ENCODE peak calls at places on chromosomes 1 and 21, in nine cellular contexts. C is spleen, O is fibroblast of lung, U is IMR-90, Z is A549, L is testis, R is H9, W is RWPE1, I is stomach. T is an unnamed sample.

GRCh38 chr1:180386740-180387367 is 115.5 kb downstream of the ACBD6 start:
- DNase-seq in C (no peak), O (no peak), U (peak; percentile 34), Z (no peak), L (no peak), R (no peak), W (no peak), I (no peak), T (no peak)

GRCh38 chr1:228084797-228085196 is 2.3 kb downstream of the ARF1 start:
- DNase-seq in C (peak; percentile 47), O (no peak), U (no peak), Z (no peak), L (no peak), R (no peak), W (no peak), I (no peak), T (no peak)

GRCh38 chr1:45493116-45493697 is 2.2 kb upstream of the TESK2 start:
- DNase-seq in C (peak; percentile 49), O (peak; percentile 69), U (peak; percentile 51), Z (no peak), L (peak; percentile 74), R (peak; percentile 38), W (peak; percentile 49), I (peak; percentile 56), T (no peak)

GRCh38 chr1:205991237-205991636 is 12.0 kb downstream of the RAB7B start:
- DNase-seq in C (no peak), O (peak; percentile 19), U (peak; percentile 72), Z (no peak), L (no peak), R (no peak), W (no peak), I (no peak), T (no peak)

GRCh38 chr1:89809556-89809955 is 11.3 kb upstream of the LRRC8D start:
- DNase-seq in C (no peak), O (no peak), U (peak; percentile 61), Z (no peak), L (no peak), R (no peak), W (no peak), I (no peak), T (no peak)

GRCh38 chr1:13469343-13469742 is 44.5 kb downstream of the LRRC38 start:
- DNase-seq in C (no peak), O (no peak), U (no peak), Z (peak; percentile 10), L (no peak), R (peak; percentile 34), W (peak; percentile 42), I (no peak), T (no peak)

GRCh38 chr21:45562965-45563364 is 20.7 kb upstream of the SLC19A1 start:
- DNase-seq in C (no peak), O (no peak), U (peak; percentile 25), Z (no peak), L (no peak), R (peak; percentile 9), W (no peak), I (no peak), T (no peak)

GRCh38 chr1:66197785-66198184 is 336.2 kb upstream of the SGIP1 start:
- DNase-seq in C (no peak), O (no peak), U (no peak), Z (no peak), L (no peak), R (no peak), W (no peak), I (no peak), T (no peak)

GRCh38 chr1:59856725-59857338 is 42.1 kb downstream of the HOOK1 start:
- DNase-seq in C (no peak), O (no peak), U (no peak), Z (no peak), L (no peak), R (no peak), W (no peak), I (peak; percentile 57), T (no peak)

GRCh38 chr21:38156200-38156599 is 100.6 kb upstream of the KCNJ15 start:
- DNase-seq in C (no peak), O (no peak), U (no peak), Z (no peak), L (no peak), R (no peak), W (no peak), I (no peak), T (no peak)

DNA sequence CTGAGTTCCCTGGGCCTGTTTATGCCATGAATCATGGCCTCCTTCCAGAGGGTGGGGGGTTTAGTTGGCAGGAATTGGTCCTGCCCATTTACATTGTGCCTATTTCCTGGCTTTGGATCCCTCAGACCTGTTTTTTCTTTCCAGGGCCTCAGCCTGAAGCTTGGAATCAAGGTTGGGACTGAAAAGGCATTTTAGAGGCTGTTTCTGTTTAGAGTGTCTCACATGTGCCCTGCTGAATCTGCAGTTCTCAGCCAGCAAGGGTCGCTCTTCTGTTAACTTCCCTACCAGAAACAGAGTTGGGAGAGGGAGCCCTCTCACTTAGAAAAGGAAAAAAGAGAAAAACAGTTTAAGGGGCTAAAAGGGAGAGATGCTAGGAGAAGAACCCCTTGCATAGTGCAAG is 191.1 kb downstream of the PTPRC start:
- DNase-seq in C (no peak), O (peak; percentile 65), U (peak; percentile 35), Z (no peak), L (no peak), R (peak; percentile 49), W (no peak), I (no peak), T (no peak)
- TF ChIP-seq CTCF in C (no peak), O (peak; percentile 55), U (peak; percentile 38), Z (no peak), L (no peak), R (peak; percentile 58), W (no peak), I (no peak), T (no peak)

DNA sequence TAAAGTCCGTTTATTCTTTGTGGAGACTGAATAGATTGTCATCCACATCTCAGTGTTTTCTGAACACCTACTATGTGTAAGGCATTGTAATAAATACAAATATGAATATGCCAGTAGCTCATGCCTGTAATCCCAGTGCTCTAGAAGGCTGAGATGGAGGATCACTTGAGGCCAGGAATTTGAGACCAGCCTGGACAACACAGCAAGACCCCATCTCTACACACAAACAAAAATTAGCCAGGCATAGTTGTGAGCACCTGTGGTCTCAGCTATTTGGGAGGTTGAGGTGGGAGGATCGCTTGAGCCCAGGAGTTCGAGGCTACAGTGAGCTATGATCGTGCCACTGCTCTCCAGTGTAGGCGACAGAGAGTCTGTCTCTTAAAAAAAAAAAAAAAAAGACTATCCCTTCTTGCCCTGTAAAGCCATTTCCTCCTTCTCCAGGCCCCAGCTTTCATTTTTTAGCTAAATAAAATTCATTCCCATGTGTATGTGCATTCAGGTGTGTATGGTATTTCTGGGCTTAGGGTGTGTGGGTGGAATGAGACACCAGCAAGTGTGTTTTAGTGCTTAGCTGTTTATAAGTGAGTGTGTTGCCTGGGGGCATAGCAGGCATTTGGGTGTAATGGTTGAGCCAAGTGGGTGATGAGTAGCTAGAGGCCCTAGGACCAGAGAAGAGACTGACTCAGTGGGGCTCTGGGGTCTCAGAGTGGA is 7.8 kb downstream of the CELSR2 start:
- DNase-seq in C (no peak), O (no peak), U (peak; percentile 53), Z (no peak), L (no peak), R (no peak), W (peak; percentile 84), I (no peak), T (no peak)
- H3K27ac ChIP-seq in C (no peak overlapping the region), O (no peak overlapping the region), U (no peak overlapping the region), Z (no peak overlapping the region), L (no peak overlapping the region), R (no peak overlapping the region), W (peak overlapping the region; percentile 64), I (no peak overlapping the region), T (peak overlapping the region; percentile 94)

GRCh38 chr1:2043886-2044285 is 6.3 kb upstream of the PRKCZ start:
- DNase-seq in C (no peak), O (no peak), U (no peak), Z (no peak), L (no peak), R (no peak), W (no peak), I (no peak), T (no peak)

GRCh38 chr1:2042830-2043773 is 7.1 kb upstream of the PRKCZ start:
- DNase-seq in C (no peak), O (no peak), U (no peak), Z (no peak), L (no peak), R (no peak), W (no peak), I (no peak), T (no peak)

GRCh38 chr1:2046225-2046917 is 3.8 kb upstream of the PRKCZ start:
- DNase-seq in C (peak; percentile 89), O (peak; percentile 5), U (no peak), Z (peak; percentile 52), L (peak; percentile 74), R (peak; percentile 94), W (peak; percentile 43), I (peak; percentile 90), T (no peak)

GRCh38 chr1:2045468-2046224 is 4.6 kb upstream of the PRKCZ start:
- DNase-seq in C (no peak), O (peak; percentile 39), U (peak; percentile 10), Z (no peak), L (no peak), R (no peak), W (no peak), I (no peak), T (no peak)

DNA sequence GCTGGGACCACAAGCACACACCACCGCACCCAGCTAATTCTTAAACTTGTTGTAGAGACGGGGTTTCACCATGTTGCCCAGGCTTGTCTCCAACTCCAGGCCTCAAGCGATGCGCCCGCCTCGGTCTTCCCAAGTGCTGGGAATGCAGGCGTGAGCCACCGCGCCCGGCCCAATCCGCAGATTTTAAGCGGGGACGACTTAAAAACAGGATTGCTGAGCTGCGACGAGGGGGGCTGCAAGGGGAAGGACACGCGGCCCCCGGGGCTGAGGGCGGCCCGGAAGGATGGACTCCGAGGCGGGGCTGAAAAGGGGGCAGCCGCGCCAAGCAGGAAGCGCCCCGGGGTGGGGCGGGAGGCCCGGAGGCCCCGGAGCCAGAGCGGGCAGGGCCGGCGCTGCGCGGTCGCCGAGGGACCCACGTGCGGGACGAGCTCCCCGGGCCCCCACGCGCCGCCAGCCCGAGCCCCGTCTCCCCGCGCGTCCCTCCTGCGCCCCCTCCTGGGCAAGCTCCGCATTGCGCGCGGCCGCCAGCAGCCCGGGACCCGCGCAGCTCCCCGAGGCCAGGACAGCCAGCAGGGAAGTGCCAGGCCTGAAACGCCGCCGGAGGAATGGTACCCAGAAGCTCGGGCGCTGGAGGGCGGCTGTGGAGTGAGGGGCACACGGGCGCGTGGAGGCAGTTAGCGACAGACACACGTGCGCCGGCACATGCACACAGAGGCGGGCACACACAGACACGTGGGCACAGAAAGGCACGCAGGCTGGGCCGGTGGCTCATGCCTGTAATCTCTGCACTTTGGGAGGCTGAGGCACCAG is 5.5 kb upstream of the PRKCZ start:
- DNase-seq in C (peak; percentile 94), O (peak; percentile 19), U (peak; percentile 4), Z (peak; percentile 53), L (peak; percentile 77), R (peak; percentile 78), W (peak; percentile 56), I (peak; percentile 79), T (no peak)
- TF ChIP-seq CTCF in C (peak; percentile 95), O (peak; percentile 47), U (peak; percentile 82), Z (peak; percentile 66), L (peak; percentile 90), R (peak; percentile 81), W (peak; percentile 97), I (peak; percentile 63), T (peak; percentile 95)

DNA sequence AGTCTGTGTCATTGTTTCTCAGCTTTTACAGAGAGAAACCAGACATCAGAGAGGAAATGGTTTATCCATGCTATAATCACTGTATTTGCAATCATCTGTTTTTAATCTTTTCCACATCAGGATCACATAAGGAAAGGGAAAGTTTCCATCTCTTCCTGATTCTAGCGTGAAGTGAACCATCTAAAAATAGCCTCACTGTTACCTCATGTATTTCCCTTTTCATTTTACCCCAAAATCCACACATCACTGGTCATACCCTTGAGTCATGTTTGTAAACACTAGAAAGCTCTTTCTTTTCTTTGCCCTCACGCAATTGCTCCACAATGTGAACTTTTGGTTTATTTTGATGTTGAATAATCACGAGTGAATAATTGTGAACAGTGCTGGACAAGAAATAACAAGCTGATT is 146.0 kb downstream of the PLA2G4A start:
- DNase-seq in C (no peak), O (peak; percentile 91), U (peak; percentile 99), Z (peak; percentile 3), L (no peak), R (no peak), W (peak; percentile 33), I (no peak), T (no peak)
- H3K27ac ChIP-seq in C (no peak overlapping the region), O (peak overlapping the region; percentile 53), U (no peak overlapping the region), Z (no peak overlapping the region), L (no peak overlapping the region), R (no peak overlapping the region), W (no peak overlapping the region), I (peak overlapping the region; percentile 56), T (no peak overlapping the region)